ENCODE peak calls at places on chromosomes 6 and 20, in ten cellular contexts. N, A, M, Z, T, H, L, S, Q and J are unnamed samples.

GRCh38 chr20:51660741-51661608 is 107.2 kb downstream of the ATP9A start:
- DNase-seq in N (peak), A (no peak), M (no peak), Z (no peak), T (no peak), H (no peak), L (no peak), S (no peak), Q (no peak), J (no peak)

GRCh38 chr20:43914697-43915208 is at the start of gene TOX2:
- DNase-seq in N (peak), A (no peak), M (peak), Z (peak), T (peak), H (no peak), L (peak), S (no peak), Q (peak), J (no peak)

GRCh38 chr6:35710241-35710847 is 21.6 kb upstream of the FKBP5 start:
- DNase-seq in N (no peak), A (no peak), M (peak), Z (no peak), T (no peak), H (peak), L (no peak), S (no peak), Q (no peak), J (no peak)

GRCh38 chr6:37473364-37474095 is 26.2 kb downstream of the CCDC167 start:
- DNase-seq in N (peak), A (no peak), M (no peak), Z (no peak), T (peak), H (peak), L (no peak), S (no peak), Q (no peak), J (no peak)

GRCh38 chr6:81093046-81093445 is 659.4 kb downstream of the TENT5A start:
- DNase-seq in N (no peak), A (no peak), M (no peak), Z (no peak), T (no peak), H (no peak), L (no peak), S (no peak), Q (no peak), J (no peak)

GRCh38 chr6:83193747-83194582 is 808 bp downstream of the RWDD2A start:
- DNase-seq in N (peak), A (peak), M (peak), Z (peak), T (peak), H (peak), L (peak), S (peak), Q (peak), J (no peak)

GRCh38 chr6:83905648-83906047 is 46.2 kb downstream of the CYB5R4 start:
- DNase-seq in N (no peak), A (no peak), M (no peak), Z (no peak), T (no peak), H (no peak), L (no peak), S (no peak), Q (no peak), J (no peak)

GRCh38 chr6:170405311-170405975 is 98.9 kb downstream of the FAM120B start:
- DNase-seq in N (peak), A (no peak), M (no peak), Z (no peak), T (no peak), H (no peak), L (no peak), S (no peak), Q (no peak), J (no peak)

GRCh38 chr20:49591217-49591865 is 23.4 kb upstream of the PTGIS start:
- DNase-seq in N (no peak), A (no peak), M (peak), Z (peak), T (peak), H (no peak), L (peak), S (no peak), Q (no peak), J (no peak)

GRCh38 chr6:32840604-32841246 is 2.2 kb upstream of the TAP2 start:
- DNase-seq in N (no peak), A (no peak), M (no peak), Z (no peak), T (no peak), H (no peak), L (no peak), S (no peak), Q (no peak), J (peak)

GRCh38 chr6:30483677-30484279 is 5.5 kb upstream of the HLA-E start:
- DNase-seq in N (no peak), A (no peak), M (peak), Z (peak), T (no peak), H (no peak), L (no peak), S (no peak), Q (peak), J (no peak)

GRCh38 chr6:138944412-138944811 is 43.6 kb downstream of the REPS1 start:
- DNase-seq in N (peak), A (no peak), M (no peak), Z (no peak), T (no peak), H (no peak), L (no peak), S (no peak), Q (no peak), J (no peak)

GRCh38 chr6:53410508-53411258 is 61.9 kb upstream of the ELOVL5 start:
- DNase-seq in N (peak), A (peak), M (peak), Z (peak), T (peak), H (peak), L (peak), S (peak), Q (no peak), J (no peak)

GRCh38 chr6:29723666-29724588 is 693 bp downstream of the HLA-F start:
- DNase-seq in N (peak), A (no peak), M (peak), Z (peak), T (peak), H (peak), L (peak), S (peak), Q (peak), J (no peak)

GRCh38 chr20:7195704-7196103 is 428.2 kb downstream of the BMP2 start:
- DNase-seq in N (peak), A (no peak), M (no peak), Z (no peak), T (no peak), H (no peak), L (no peak), S (no peak), Q (no peak), J (no peak)

GRCh38 chr6:134238960-134239795 is 78.7 kb downstream of the SGK1 start:
- DNase-seq in N (no peak), A (no peak), M (no peak), Z (no peak), T (no peak), H (no peak), L (no peak), S (no peak), Q (peak), J (no peak)

GRCh38 chr6:150273457-150274309 is 95.1 kb upstream of the IYD start:
- DNase-seq in N (no peak), A (no peak), M (no peak), Z (no peak), T (no peak), H (no peak), L (no peak), S (no peak), Q (no peak), J (no peak)

GRCh38 chr20:18702736-18703135 is 110.8 kb upstream of the SCP2D1 start:
- DNase-seq in N (peak), A (no peak), M (no peak), Z (no peak), T (peak), H (no peak), L (peak), S (peak), Q (no peak), J (no peak)

GRCh38 chr6:170572704-170573466 is 11.6 kb downstream of the PDCD2 start:
- DNase-seq in N (no peak), A (no peak), M (no peak), Z (no peak), T (no peak), H (no peak), L (no peak), S (no peak), Q (no peak), J (no peak)

GRCh38 chr6:137213331-137213740 is 5.8 kb downstream of the IFNGR1 start:
- DNase-seq in N (no peak), A (no peak), M (no peak), Z (no peak), T (no peak), H (no peak), L (no peak), S (no peak), Q (no peak), J (no peak)

GRCh38 chr6:137208279-137208678 is 10.9 kb downstream of the IFNGR1 start:
- DNase-seq in N (no peak), A (no peak), M (no peak), Z (no peak), T (no peak), H (no peak), L (no peak), S (no peak), Q (no peak), J (no peak)

GRCh38 chr6:137211910-137212309 is 7.3 kb downstream of the IFNGR1 start:
- DNase-seq in N (no peak), A (no peak), M (no peak), Z (no peak), T (no peak), H (no peak), L (no peak), S (no peak), Q (no peak), J (no peak)

GRCh38 chr6:137213813-137214212 is 5.4 kb downstream of the IFNGR1 start:
- DNase-seq in N (no peak), A (no peak), M (no peak), Z (no peak), T (no peak), H (no peak), L (no peak), S (no peak), Q (no peak), J (no peak)

GRCh38 chr6:137210903-137211302 is 8.3 kb downstream of the IFNGR1 start:
- DNase-seq in N (no peak), A (no peak), M (no peak), Z (no peak), T (no peak), H (no peak), L (no peak), S (no peak), Q (no peak), J (no peak)
- H3K27ac ChIP-seq in N (no peak), A (no peak), M (no peak), Z (no peak), T (no peak), H (no peak), L (no peak), S (peak), Q (no peak), J (peak)

DNA sequence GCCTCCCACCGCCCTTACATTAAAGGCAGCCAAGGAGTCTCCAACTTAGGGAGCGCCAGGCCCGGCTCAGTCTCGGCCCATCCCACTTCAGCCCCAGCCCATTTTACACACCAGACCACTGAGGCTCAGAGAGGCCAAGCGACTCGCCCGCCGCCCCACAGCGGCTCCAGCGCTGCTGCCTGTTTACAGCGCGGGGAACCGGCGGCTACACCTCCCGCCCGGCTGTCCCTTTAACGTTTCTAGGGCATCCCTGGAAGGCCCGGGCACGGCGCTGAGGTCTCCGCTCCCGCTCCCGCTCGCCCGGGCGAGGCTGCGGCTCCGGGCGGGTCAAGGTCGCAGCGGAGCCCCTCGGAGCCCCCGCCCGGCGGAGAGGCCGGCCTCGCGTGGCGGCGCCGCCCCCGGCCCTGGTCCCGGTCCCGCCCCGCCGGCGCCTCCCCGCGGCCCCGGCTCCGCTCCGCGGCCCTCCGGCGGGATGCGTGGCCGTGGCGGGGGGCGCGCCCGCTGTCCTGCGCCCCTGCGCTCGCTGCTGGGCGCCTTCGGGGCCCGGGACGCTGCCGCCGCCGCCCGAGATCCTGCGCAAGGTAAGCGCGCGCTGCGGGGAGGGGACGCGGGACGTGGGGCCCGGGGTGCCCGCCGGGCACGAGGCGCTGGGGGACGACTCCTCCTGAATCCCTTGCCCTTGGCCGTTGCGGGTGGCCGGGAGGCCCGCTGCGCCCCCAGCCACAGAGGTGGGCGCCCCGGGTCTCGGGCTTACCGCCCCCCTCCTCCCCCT is 27.1 kb upstream of the PHACTR3 start:
- DNase-seq in N (no peak), A (no peak), M (no peak), Z (no peak), T (no peak), H (no peak), L (peak), S (no peak), Q (peak), J (no peak)
- H3K27ac ChIP-seq in N (no peak), A (peak), M (no peak), Z (no peak), T (no peak), H (no peak), L (no peak), S (no peak), Q (no peak), J (no peak)

GRCh38 chr6:15780437-15780836 is 117.6 kb upstream of the DTNBP1 start:
- DNase-seq in N (no peak), A (no peak), M (no peak), Z (no peak), T (no peak), H (no peak), L (no peak), S (no peak), Q (no peak), J (no peak)
- H3K27ac ChIP-seq in N (no peak), A (no peak), M (no peak), Z (no peak), T (no peak), H (no peak), L (no peak), S (no peak), Q (no peak), J (no peak)

GRCh38 chr20:45970646-45971424 is 1.2 kb downstream of the ZNF335 start:
- DNase-seq in N (no peak), A (no peak), M (peak), Z (no peak), T (no peak), H (peak), L (no peak), S (no peak), Q (peak), J (no peak)

GRCh38 chr20:45968081-45968671 is 3.8 kb downstream of the ZNF335 start:
- DNase-seq in N (no peak), A (no peak), M (no peak), Z (no peak), T (no peak), H (no peak), L (no peak), S (no peak), Q (no peak), J (no peak)

GRCh38 chr20:45969712-45970634 is 2.0 kb downstream of the ZNF335 start:
- DNase-seq in N (peak), A (no peak), M (peak), Z (peak), T (no peak), H (no peak), L (no peak), S (no peak), Q (peak), J (no peak)

GRCh38 chr20:45967551-45968080 is 4.4 kb downstream of the ZNF335 start:
- DNase-seq in N (no peak), A (no peak), M (no peak), Z (no peak), T (no peak), H (no peak), L (no peak), S (no peak), Q (no peak), J (no peak)

GRCh38 chr20:45968801-45969711 is 2.9 kb downstream of the ZNF335 start:
- DNase-seq in N (no peak), A (no peak), M (no peak), Z (no peak), T (no peak), H (no peak), L (no peak), S (no peak), Q (no peak), J (no peak)
- H3K27ac ChIP-seq in N (peak), A (peak), M (no peak), Z (peak), T (no peak), H (no peak), L (no peak), S (peak), Q (no peak), J (peak)

DNA sequence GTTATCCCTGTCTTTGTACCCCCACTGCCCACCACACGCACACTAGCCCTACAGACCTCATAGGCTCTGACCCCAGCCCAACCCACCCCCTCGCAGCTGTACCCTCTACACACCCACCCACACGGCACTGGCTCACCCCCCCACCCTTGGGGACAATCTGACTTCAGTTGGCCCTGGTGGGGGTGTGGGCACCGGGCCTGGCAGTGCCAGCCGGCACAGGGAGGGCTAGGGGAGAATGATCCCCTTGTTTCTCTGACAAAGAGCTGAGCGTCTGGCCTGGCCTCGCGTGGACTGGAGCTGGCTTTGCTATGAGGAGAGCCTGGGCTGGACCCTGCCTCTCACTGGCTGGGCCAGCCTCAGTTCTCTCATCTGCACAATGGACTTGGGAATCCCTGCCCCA is 41.5 kb downstream of the TFEB start:
- DNase-seq in N (no peak), A (peak), M (no peak), Z (no peak), T (no peak), H (no peak), L (no peak), S (no peak), Q (no peak), J (no peak)
- H3K27ac ChIP-seq in N (peak), A (peak), M (no peak), Z (no peak), T (no peak), H (no peak), L (no peak), S (no peak), Q (no peak), J (no peak)